ENCODE peak calls at places on chromosomes 16 and 17, in nine cellular contexts. U, B, A, D, O, J, F, T and W are unnamed samples.
A peak's percentile ranks its signal among the peaks of the same experiment; 100 is the strongest.

GRCh38 chr17:17366941-17367885 is 64.0 kb downstream of the NT5M start:
- DNase-seq in D (no peak), T (no peak), O (peak; percentile 80), F (no peak), J (no peak), A (no peak), U (no peak), B (no peak), W (no peak)

GRCh38 chr16:64823676-64824075 is 298.2 kb downstream of the CDH11 start:
- DNase-seq in B (no peak), F (no peak), O (no peak), T (no peak), D (no peak), U (no peak), A (no peak), J (no peak), W (no peak)

GRCh38 chr17:50114849-50115357 is 15.1 kb downstream of the SAMD14 start:
- DNase-seq in O (peak; percentile 78), D (no peak), B (peak; percentile 72), T (peak; percentile 30), U (peak; percentile 17), A (peak; percentile 17), F (no peak), J (no peak), W (peak; percentile 39)

GRCh38 chr17:38861399-38861843 is 7.9 kb upstream of the RPL23 start:
- DNase-seq in O (no peak), B (no peak), J (no peak), U (no peak), D (no peak), A (no peak), T (peak; percentile 17), F (no peak), W (no peak)

GRCh38 chr17:49585422-49586027 is 9.9 kb downstream of the NXPH3 start:
- DNase-seq in U (no peak), B (no peak), O (no peak), F (no peak), T (no peak), A (no peak), D (no peak), J (no peak), W (no peak)

GRCh38 chr17:55783684-55784245 is 32.9 kb downstream of the PCTP start:
- DNase-seq in U (peak; percentile 42), O (no peak), J (no peak), F (no peak), B (peak; percentile 17), D (no peak), A (no peak), T (no peak), W (no peak)

GRCh38 chr17:70104688-70105087 is 29.7 kb downstream of the KCNJ16 start:
- DNase-seq in O (no peak), A (no peak), F (no peak), J (no peak), B (no peak), D (no peak), U (no peak), T (no peak), W (no peak)

GRCh38 chr16:69286941-69287713 is 24.0 kb upstream of the VPS4A start:
- DNase-seq in A (no peak), U (peak; percentile 1), D (peak; percentile 8), F (peak; percentile 54), B (peak; percentile 73), O (peak; percentile 78), T (peak; percentile 21), J (no peak), W (peak; percentile 49)

GRCh38 chr17:65523411-65523810 is 38.0 kb downstream of the AXIN2 start:
- DNase-seq in U (no peak), B (no peak), O (no peak), J (no peak), A (no peak), T (no peak), F (no peak), D (no peak), W (no peak)

GRCh38 chr16:10738231-10739077 is 5.2 kb upstream of the NUBP1 start:
- DNase-seq in O (peak; percentile 44), A (peak; percentile 64), B (no peak), J (peak; percentile 69), T (no peak), U (no peak), D (peak; percentile 47), F (peak; percentile 10), W (peak; percentile 70)

GRCh38 chr17:1915889-1916288 is 86.1 kb downstream of the RPA1 start:
- DNase-seq in F (no peak), B (no peak), O (no peak), J (no peak), T (no peak), D (no peak), A (no peak), U (no peak), W (no peak)

GRCh38 chr17:1713878-1714487 is 3.8 kb upstream of the TLCD2 start:
- DNase-seq in J (no peak), F (no peak), D (no peak), T (no peak), A (no peak), B (no peak), O (peak; percentile 88), U (no peak), W (peak; percentile 43)

GRCh38 chr16:57479422-57480126 is 6.7 kb downstream of the DOK4 start:
- DNase-seq in D (no peak), A (no peak), F (no peak), O (peak; percentile 87), J (no peak), B (no peak), U (no peak), T (peak; percentile 48), W (peak; percentile 76)

GRCh38 chr16:55499951-55500350 is 8.9 kb upstream of the LPCAT2 start:
- DNase-seq in U (no peak), F (peak; percentile 96), B (peak; percentile 46), D (peak; percentile 1), O (peak; percentile 64), J (peak; percentile 88), A (no peak), T (no peak), W (peak; percentile 98)

GRCh38 chr16:86075488-86075785 is 176.5 kb downstream of the IRF8 start:
- DNase-seq in F (no peak), U (no peak), O (no peak), J (no peak), D (no peak), T (no peak), B (no peak), A (no peak), W (no peak)

GRCh38 chr16:53580038-53580802 is 77.2 kb upstream of the AKTIP start:
- DNase-seq in O (no peak), D (no peak), T (no peak), J (peak; percentile 79), U (no peak), B (no peak), A (no peak), F (no peak), W (no peak)